ENCODE peak calls at places on chromosomes 3 and 15, in four cellular contexts. I is NCI-H1105, Z is germinal center, H is EL. W is an unnamed sample.

GRCh38 chr15:52466716-52467115 is 62.0 kb downstream of the MYO5A start:
- DNase-seq in I (no peak), Z (no peak), H (no peak), W (no peak)

GRCh38 chr15:59918994-59919951 is 84.8 kb upstream of the FOXB1 start:
- DNase-seq in I (no peak), Z (no peak), H (peak; percentile 63), W (no peak)

GRCh38 chr3:14641346-14641745 is 10.2 kb upstream of the CCDC174 start:
- DNase-seq in I (no peak), Z (no peak), H (no peak), W (no peak)

GRCh38 chr3:28986922-28987321 is 293.9 kb upstream of the RBMS3 start:
- DNase-seq in I (no peak), Z (no peak), H (no peak), W (no peak)

GRCh38 chr3:116734243-116734642 is 24.7 kb downstream of the TUSC7 start:
- DNase-seq in I (no peak), Z (no peak), H (no peak), W (no peak)

GRCh38 chr3:188284455-188285212 is 130.7 kb downstream of the LPP start:
- DNase-seq in I (no peak), Z (no peak), H (no peak), W (no peak)

GRCh38 chr3:34568766-34569165 is 770.3 kb downstream of the PDCD6IP start:
- DNase-seq in I (no peak), Z (no peak), H (no peak), W (no peak)

GRCh38 chr15:67173015-67173414 is 81.4 kb downstream of the AAGAB start:
- DNase-seq in I (no peak), Z (no peak), H (no peak), W (no peak)

GRCh38 chr3:185647880-185648210 is 61.8 kb downstream of the SENP2 start:
- DNase-seq in I (no peak), Z (no peak), H (no peak), W (no peak)

GRCh38 chr3:1195922-1196321 is 103.1 kb downstream of the CNTN6 start:
- DNase-seq in I (no peak), Z (no peak), H (no peak), W (no peak)

GRCh38 chr3:56980798-56981390 is 79.6 kb upstream of the SPATA12 start:
- DNase-seq in I (no peak), Z (no peak), H (peak; percentile 96), W (no peak)

GRCh38 chr3:65732060-65732933 is 306.4 kb downstream of the MAGI1 start:
- DNase-seq in I (peak; percentile 15), Z (peak; percentile 29), H (peak; percentile 69), W (no peak)

GRCh38 chr3:58009026-58009748 is 965 bp downstream of the FLNB start:
- DNase-seq in I (no peak), Z (peak; percentile 54), H (no peak), W (no peak)

GRCh38 chr3:158847466-158847849 is 45.6 kb downstream of the MFSD1 start:
- DNase-seq in I (no peak), Z (no peak), H (peak; percentile 45), W (no peak)

GRCh38 chr3:49727154-49727923 is 3.6 kb upstream of the GMPPB start:
- DNase-seq in I (no peak), Z (peak; percentile 54), H (no peak), W (no peak)

GRCh38 chr3:78659386-78659987 is 1108.3 kb downstream of the ROBO1 start:
- DNase-seq in I (no peak), Z (peak; percentile 2), H (peak; percentile 48), W (peak; percentile 54)

GRCh38 chr15:100050877-100051786 is 290.6 kb downstream of the ADAMTS17 start:
- DNase-seq in I (no peak), Z (no peak), H (no peak), W (no peak)

GRCh38 chr3:5226783-5227182 is 39.3 kb downstream of the EDEM1 start:
- DNase-seq in I (no peak), Z (no peak), H (peak; percentile 10), W (no peak)

W was measured in hippocampal formation.